ENCODE peak calls at places on chromosomes 7 and 10, in five cellular contexts. T is neural progenitor cell, M is breast epithelium, U is brain microvascular endothelial cell, E is A673. L is an unnamed sample.

GRCh38 chr10:11882646-11883375 is 59.7 kb downstream of the PROSER2 start:
- DNase-seq in T (no peak), M (no peak), U (no peak), E (no peak), L (no peak)

GRCh38 chr10:72598769-72599701 is 26.8 kb downstream of the MICU1 start:
- DNase-seq in T (peak), M (no peak), U (no peak), E (no peak), L (no peak)

GRCh38 chr7:89283311-89283710 is 487.8 kb upstream of the TEX47 start:
- DNase-seq in T (no peak), M (no peak), U (no peak), E (no peak), L (no peak)

GRCh38 chr7:140670343-140670935 is 2.3 kb upstream of the ADCK2 start:
- DNase-seq in T (no peak), M (no peak), U (no peak), E (no peak), L (no peak)

GRCh38 chr7:29194206-29194593 is 375 bp upstream of the CHN2 start:
- DNase-seq in T (peak), M (no peak), U (no peak), E (peak), L (no peak)

GRCh38 chr7:22884911-22885823 is 62.5 kb upstream of the TOMM7 start:
- DNase-seq in T (no peak), M (no peak), U (no peak), E (no peak), L (no peak)

GRCh38 chr7:25643285-25643684 is 415.0 kb upstream of the NPVF start:
- DNase-seq in T (no peak), M (no peak), U (no peak), E (no peak), L (no peak)

GRCh38 chr10:132257271-132257670 is 50.5 kb downstream of the STK32C start:
- DNase-seq in T (no peak), M (no peak), U (peak), E (no peak), L (no peak)

GRCh38 chr10:38054361-38054797 is 39.8 kb upstream of the ZNF37A start:
- DNase-seq in T (no peak), M (no peak), U (peak), E (no peak), L (no peak)

GRCh38 chr7:12741951-12742575 is 54.6 kb downstream of the ARL4A start:
- DNase-seq in T (no peak), M (no peak), U (peak), E (no peak), L (peak)

GRCh38 chr7:78967046-78967445 is 486.4 kb downstream of the MAGI2 start:
- DNase-seq in T (no peak), M (no peak), U (no peak), E (no peak), L (no peak)

GRCh38 chr7:106108988-106109387 is 3.1 kb downstream of the SYPL1 start:
- DNase-seq in T (peak), M (no peak), U (no peak), E (no peak), L (no peak)

GRCh38 chr10:112801748-112802147 is 148.3 kb upstream of the TCF7L2 start:
- DNase-seq in T (no peak), M (no peak), U (no peak), E (no peak), L (no peak)

GRCh38 chr7:110568932-110569331 is 522.0 kb upstream of the LRRN3 start:
- DNase-seq in T (no peak), M (no peak), U (no peak), E (no peak), L (no peak)

GRCh38 chr10:17430647-17431355 is 23.6 kb downstream of the ST8SIA6 start:
- DNase-seq in T (peak), M (peak), U (peak), E (peak), L (peak)

GRCh38 chr7:111593343-111593742 is 31.1 kb upstream of the IMMP2L start:
- DNase-seq in T (no peak), M (no peak), U (no peak), E (peak), L (no peak)

GRCh38 chr7:88111842-88112385 is 107.9 kb downstream of the SRI start:
- DNase-seq in T (no peak), M (no peak), U (no peak), E (no peak), L (no peak)

GRCh38 chr10:8568401-8568800 is 513.9 kb downstream of the GATA3 start:
- DNase-seq in T (no peak), M (no peak), U (no peak), E (no peak), L (no peak)

GRCh38 chr10:60351191-60351853 is 38.4 kb downstream of the ANK3 start:
- DNase-seq in T (no peak), M (no peak), U (no peak), E (no peak), L (no peak)

GRCh38 chr7:70506463-70506862 is 625.5 kb upstream of the GALNT17 start:
- DNase-seq in T (peak), M (no peak), U (no peak), E (peak), L (no peak)

GRCh38 chr7:1698221-1698620 is 28.1 kb downstream of the ELFN1 start:
- DNase-seq in T (no peak), M (no peak), U (no peak), E (no peak), L (no peak)

GRCh38 chr10:60203993-60204618 is 185.6 kb downstream of the ANK3 start:
- DNase-seq in T (peak), M (no peak), U (peak), E (peak), L (peak)

GRCh38 chr7:158587425-158588084 is at the start of gene PTPRN2:
- DNase-seq in T (peak), M (peak), U (no peak), E (peak), L (peak)

GRCh38 chr10:6117711-6118110 is 28.9 kb downstream of the RBM17 start:
- DNase-seq in T (no peak), M (no peak), U (no peak), E (no peak), L (no peak)

GRCh38 chr10:58642283-58642682 is 129.6 kb downstream of the BICC1 start:
- DNase-seq in T (no peak), M (no peak), U (no peak), E (no peak), L (no peak)

GRCh38 chr10:124728071-124728829 is 15.9 kb downstream of the FAM53B start:
- DNase-seq in T (no peak), M (no peak), U (no peak), E (no peak), L (peak)
- H3K27ac ChIP-seq in T (no peak), M (peak), U (no peak), E (no peak), L (no peak)

GRCh38 chr7:107728276-107728675 is 15.7 kb upstream of the CBLL1 start:
- DNase-seq in T (no peak), M (no peak), U (no peak), E (no peak), L (no peak)
- H3K4me3 ChIP-seq in T (no peak), M (no peak), U (no peak), E (no peak), L (no peak)

GRCh38 chr7:46812047-46812672 is 769.8 kb downstream of the TNS3 start:
- DNase-seq in T (no peak), M (no peak), U (no peak), E (no peak), L (no peak)
- H3K27ac ChIP-seq in T (no peak), M (no peak), U (no peak), E (no peak), L (no peak)

GRCh38 chr7:30751257-30751650 is 681 bp upstream of the INMT start:
- DNase-seq in T (no peak), M (no peak), U (no peak), E (no peak), L (no peak)
- H3K4me3 ChIP-seq in T (no peak), M (no peak), U (no peak), E (no peak), L (no peak)

GRCh38 chr7:75591467-75591866 is 99.3 kb downstream of the SPDYE5 start:
- DNase-seq in T (no peak), M (no peak), U (no peak), E (no peak), L (no peak)

GRCh38 chr7:75601539-75601938 is 109.4 kb downstream of the SPDYE5 start:
- DNase-seq in T (no peak), M (no peak), U (no peak), E (no peak), L (no peak)

GRCh38 chr7:75599244-75599771 is 107.2 kb downstream of the SPDYE5 start:
- DNase-seq in T (peak), M (no peak), U (no peak), E (peak), L (peak)

GRCh38 chr7:75595766-75596165 is 103.6 kb downstream of the SPDYE5 start:
- DNase-seq in T (no peak), M (no peak), U (no peak), E (no peak), L (no peak)

GRCh38 chr7:75596727-75597614 is 104.9 kb downstream of the SPDYE5 start:
- DNase-seq in T (no peak), M (no peak), U (peak), E (no peak), L (peak)
- H3K27ac ChIP-seq in T (peak), M (no peak), U (no peak), E (no peak), L (peak)

DNA sequence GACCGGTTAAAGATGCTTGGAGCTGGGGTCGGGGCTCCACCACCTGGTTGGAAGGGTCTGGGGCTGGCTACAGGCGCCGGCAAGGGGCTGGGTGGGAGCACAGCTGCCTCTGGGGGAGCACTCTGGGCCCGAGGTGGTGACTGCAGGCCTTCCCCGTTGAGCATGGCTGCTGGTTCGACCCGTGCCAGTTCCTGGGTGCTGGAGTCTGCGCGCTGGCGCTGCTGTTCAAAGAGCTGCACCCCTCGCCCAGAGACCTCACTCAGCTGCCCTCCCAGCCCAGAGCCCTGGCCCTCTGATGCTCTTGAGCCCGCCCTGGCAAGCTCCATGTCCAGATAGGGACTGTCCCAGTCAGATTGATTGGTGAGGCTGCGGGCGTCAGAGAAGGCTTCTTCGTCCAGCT is 7.0 kb upstream of the MYOZ1 start:
- DNase-seq in T (peak), M (no peak), U (no peak), E (no peak), L (no peak)
- H3K4me3 ChIP-seq in T (peak), M (peak), U (peak), E (peak), L (peak)

DNA sequence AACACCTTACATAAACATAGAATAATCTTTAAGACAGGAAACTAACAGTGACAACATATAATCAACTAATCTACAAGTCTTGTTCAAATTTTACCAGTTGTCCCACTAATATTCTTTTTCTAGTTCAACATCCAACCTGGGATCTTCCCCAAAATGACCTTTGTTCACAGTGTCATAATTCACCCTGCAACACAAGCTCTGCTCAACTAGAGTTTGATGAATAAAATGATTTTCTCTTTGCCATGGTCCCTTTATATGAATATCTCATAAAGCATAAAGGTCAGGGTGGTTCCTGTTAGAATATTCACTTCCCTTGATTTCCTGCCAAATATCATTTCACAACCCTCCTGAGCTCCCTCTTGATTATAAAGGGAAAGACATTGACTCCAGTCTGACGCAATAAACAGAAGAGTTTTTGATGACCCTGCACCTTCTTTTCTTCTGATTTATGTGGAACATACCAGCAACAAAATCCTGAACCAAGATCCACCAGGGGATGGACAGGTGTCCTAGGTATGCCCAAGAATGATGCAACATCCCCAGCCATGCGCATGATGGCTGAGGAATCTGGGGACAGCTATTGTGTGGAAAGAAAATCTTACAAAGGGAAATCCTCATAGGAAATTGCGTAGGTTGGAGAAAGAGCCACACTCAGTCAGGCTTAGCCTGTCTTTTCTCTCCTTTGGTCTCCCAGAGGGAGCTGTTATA is 18.6 kb downstream of the IFIT3 start:
- DNase-seq in T (peak), M (no peak), U (no peak), E (peak), L (peak)
- H3K27ac ChIP-seq in T (peak), M (no peak), U (no peak), E (peak), L (no peak)

GRCh38 chr7:16129431-16130126 is 291.8 kb downstream of the CRPPA start:
- DNase-seq in T (no peak), M (no peak), U (peak), E (peak), L (peak)
- H3K4me3 ChIP-seq in T (no peak), M (no peak), U (no peak), E (no peak), L (no peak)